ENCODE peak calls at places on chromosomes 4 and X, in six cellular contexts. One of them, this sample, is unnamed.

GRCh38 chr4:11710484-11710883 is 281.8 kb upstream of the HS3ST1 start:
- DNase-seq in H9: no peak
- DNase-seq in ovary: no peak
- DNase-seq in Panc1: no peak
- DNase-seq in A549: no peak
- DNase-seq in SK-N-SH: no peak
- DNase-seq in this sample: no peak

GRCh38 chr4:31383767-31384166 is 663.6 kb downstream of the PCDH7 start:
- DNase-seq in H9: no peak
- DNase-seq in ovary: no peak
- DNase-seq in Panc1: no peak
- DNase-seq in A549: no peak
- DNase-seq in SK-N-SH: no peak
- DNase-seq in this sample: no peak

GRCh38 chr4:124459196-124459921 is 253.2 kb downstream of the ANKRD50 start:
- DNase-seq in H9: no peak
- DNase-seq in ovary: no peak
- DNase-seq in Panc1: no peak
- DNase-seq in A549: no peak
- DNase-seq in SK-N-SH: no peak
- DNase-seq in this sample: no peak

GRCh38 chrX:3598696-3599095 is 114.8 kb downstream of the PRKX start:
- DNase-seq in H9: no peak
- DNase-seq in ovary: no peak
- DNase-seq in Panc1: no peak
- DNase-seq in A549: no peak
- DNase-seq in SK-N-SH: no peak
- DNase-seq in this sample: no peak

GRCh38 chrX:13396887-13397286 is 77.0 kb upstream of the ATXN3L start:
- DNase-seq in H9: no peak
- DNase-seq in ovary: no peak
- DNase-seq in Panc1: no peak
- DNase-seq in A549: peak; percentile 39
- DNase-seq in SK-N-SH: no peak
- DNase-seq in this sample: no peak

GRCh38 chr4:55540271-55540670 is 6.4 kb downstream of the CLOCK start:
- DNase-seq in H9: no peak
- DNase-seq in ovary: no peak
- DNase-seq in Panc1: no peak
- DNase-seq in A549: no peak
- DNase-seq in SK-N-SH: no peak
- DNase-seq in this sample: no peak

GRCh38 chr4:182144621-182145359 is 98.4 kb upstream of the TENM3 start:
- DNase-seq in H9: peak; percentile 36
- DNase-seq in ovary: peak; percentile 26
- DNase-seq in Panc1: no peak
- DNase-seq in A549: no peak
- DNase-seq in SK-N-SH: peak; percentile 84
- DNase-seq in this sample: peak; percentile 51

GRCh38 chr4:15754323-15754722 is 23.8 kb upstream of the CD38 start:
- DNase-seq in H9: no peak
- DNase-seq in ovary: no peak
- DNase-seq in Panc1: no peak
- DNase-seq in A549: no peak
- DNase-seq in SK-N-SH: no peak
- DNase-seq in this sample: peak; percentile 84

GRCh38 chrX:80808160-80808735 is 1.4 kb downstream of the BRWD3 start:
- DNase-seq in H9: peak; percentile 54
- DNase-seq in ovary: peak; percentile 77
- DNase-seq in Panc1: no peak
- DNase-seq in A549: peak; percentile 81
- DNase-seq in SK-N-SH: peak; percentile 12
- DNase-seq in this sample: peak; percentile 70

GRCh38 chrX:56763556-56764152 is 34.6 kb downstream of the NBDY start:
- DNase-seq in H9: peak; percentile 31
- DNase-seq in ovary: peak; percentile 85
- DNase-seq in Panc1: no peak
- DNase-seq in A549: no peak
- DNase-seq in SK-N-SH: peak; percentile 63
- DNase-seq in this sample: peak; percentile 95

GRCh38 chrX:17689971-17690409 is 47.3 kb upstream of the SCML1 start:
- DNase-seq in H9: no peak
- DNase-seq in ovary: peak; percentile 23
- DNase-seq in Panc1: peak; percentile 4
- DNase-seq in A549: peak; percentile 64
- DNase-seq in SK-N-SH: peak; percentile 61
- DNase-seq in this sample: peak; percentile 40

GRCh38 chr4:83454626-83455025 is 997 bp downstream of the HELQ start:
- DNase-seq in H9: no peak
- DNase-seq in ovary: no peak
- DNase-seq in Panc1: no peak
- DNase-seq in A549: no peak
- DNase-seq in SK-N-SH: no peak
- DNase-seq in this sample: no peak

GRCh38 chr4:154366956-154367355 is 124.6 kb downstream of the DCHS2 start:
- DNase-seq in H9: peak; percentile 41
- DNase-seq in ovary: no peak
- DNase-seq in Panc1: no peak
- DNase-seq in A549: no peak
- DNase-seq in SK-N-SH: no peak
- DNase-seq in this sample: no peak

GRCh38 chr4:3305610-3306371 is 13.0 kb downstream of the RGS12 start:
- DNase-seq in H9: no peak
- DNase-seq in ovary: no peak
- DNase-seq in Panc1: no peak
- DNase-seq in A549: no peak
- DNase-seq in SK-N-SH: no peak
- DNase-seq in this sample: no peak

GRCh38 chr4:10296730-10297129 is 160.5 kb downstream of the ZNF518B start:
- DNase-seq in H9: no peak
- DNase-seq in ovary: no peak
- DNase-seq in Panc1: no peak
- DNase-seq in A549: no peak
- DNase-seq in SK-N-SH: no peak
- DNase-seq in this sample: no peak

GRCh38 chr4:115323106-115323684 is 209.8 kb upstream of the NDST4 start:
- DNase-seq in H9: no peak
- DNase-seq in ovary: no peak
- DNase-seq in Panc1: no peak
- DNase-seq in A549: no peak
- DNase-seq in SK-N-SH: no peak
- DNase-seq in this sample: no peak

GRCh38 chr4:3302786-3303444 is 10.1 kb downstream of the RGS12 start:
- DNase-seq in H9: peak; percentile 25
- DNase-seq in ovary: no peak
- DNase-seq in Panc1: no peak
- DNase-seq in A549: no peak
- DNase-seq in SK-N-SH: no peak
- DNase-seq in this sample: no peak

GRCh38 chr4:26197018-26197779 is 123.6 kb upstream of the RBPJ start:
- DNase-seq in H9: no peak
- DNase-seq in ovary: no peak
- DNase-seq in Panc1: peak; percentile 93
- DNase-seq in A549: peak; percentile 7
- DNase-seq in SK-N-SH: no peak
- DNase-seq in this sample: no peak

GRCh38 chr4:102734591-102735385 is 26.0 kb downstream of the MANBA start:
- DNase-seq in H9: no peak
- DNase-seq in ovary: no peak
- DNase-seq in Panc1: no peak
- DNase-seq in A549: no peak
- DNase-seq in SK-N-SH: no peak
- DNase-seq in this sample: no peak

GRCh38 chr4:8725071-8725841 is 132.7 kb downstream of the CPZ start:
- DNase-seq in H9: peak; percentile 47
- DNase-seq in ovary: no peak
- DNase-seq in Panc1: no peak
- DNase-seq in A549: no peak
- DNase-seq in SK-N-SH: peak; percentile 89
- DNase-seq in this sample: no peak

GRCh38 chr4:23001478-23001877 is 308.7 kb downstream of the GBA3 start:
- DNase-seq in H9: no peak
- DNase-seq in ovary: no peak
- DNase-seq in Panc1: no peak
- DNase-seq in A549: no peak
- DNase-seq in SK-N-SH: no peak
- DNase-seq in this sample: no peak

GRCh38 chrX:33892670-33893069 is 239.4 kb downstream of the FAM47A start:
- DNase-seq in H9: no peak
- DNase-seq in ovary: no peak
- DNase-seq in Panc1: no peak
- DNase-seq in A549: no peak
- DNase-seq in SK-N-SH: no peak
- DNase-seq in this sample: no peak

GRCh38 chrX:99703467-99703866 is 706.6 kb downstream of the PCDH19 start:
- DNase-seq in H9: no peak
- DNase-seq in ovary: no peak
- DNase-seq in Panc1: no peak
- DNase-seq in A549: no peak
- DNase-seq in SK-N-SH: no peak
- DNase-seq in this sample: no peak

GRCh38 chrX:9340619-9341304 is 124.1 kb upstream of the TBL1X start:
- DNase-seq in H9: peak; percentile 29
- DNase-seq in ovary: peak; percentile 33
- DNase-seq in Panc1: no peak
- DNase-seq in A549: no peak
- DNase-seq in SK-N-SH: peak; percentile 12
- DNase-seq in this sample: peak; percentile 50

GRCh38 chrX:17374619-17375360 is at the start of gene NHS:
- DNase-seq in H9: peak; percentile 87
- DNase-seq in ovary: peak; percentile 77
- DNase-seq in Panc1: no peak
- DNase-seq in A549: peak; percentile 87
- DNase-seq in SK-N-SH: peak; percentile 88
- DNase-seq in this sample: no peak

GRCh38 chr4:85606505-85606904 is 131.6 kb downstream of the ARHGAP24 start:
- DNase-seq in H9: no peak
- DNase-seq in ovary: no peak
- DNase-seq in Panc1: no peak
- DNase-seq in A549: no peak
- DNase-seq in SK-N-SH: no peak
- DNase-seq in this sample: no peak

GRCh38 chrX:106874075-106874474 is 29.1 kb downstream of the RIPPLY1 start:
- DNase-seq in H9: no peak
- DNase-seq in ovary: no peak
- DNase-seq in Panc1: no peak
- DNase-seq in A549: peak; percentile 35
- DNase-seq in SK-N-SH: peak; percentile 10
- DNase-seq in this sample: peak; percentile 54

GRCh38 chr4:71050809-71051208 is 57.4 kb downstream of the DCK start:
- DNase-seq in H9: no peak
- DNase-seq in ovary: no peak
- DNase-seq in Panc1: no peak
- DNase-seq in A549: no peak
- DNase-seq in SK-N-SH: no peak
- DNase-seq in this sample: no peak

GRCh38 chrX:80807606-80808159 is 2.0 kb downstream of the BRWD3 start:
- DNase-seq in H9: no peak
- DNase-seq in ovary: no peak
- DNase-seq in Panc1: peak; percentile 70
- DNase-seq in A549: peak; percentile 0
- DNase-seq in SK-N-SH: peak; percentile 79
- DNase-seq in this sample: peak; percentile 12

GRCh38 chr4:147736458-147736857 is 4.6 kb downstream of the ARHGAP10 start:
- DNase-seq in H9: no peak
- DNase-seq in ovary: no peak
- DNase-seq in Panc1: no peak
- DNase-seq in A549: no peak
- DNase-seq in SK-N-SH: no peak
- DNase-seq in this sample: no peak

GRCh38 chrX:106791495-106791894 is 11.0 kb upstream of the TBC1D8B start:
- DNase-seq in H9: no peak
- DNase-seq in ovary: no peak
- DNase-seq in Panc1: no peak
- DNase-seq in A549: peak; percentile 16
- DNase-seq in SK-N-SH: no peak
- DNase-seq in this sample: peak; percentile 21

GRCh38 chrX:67601771-67602170 is 58.0 kb downstream of the AR start:
- DNase-seq in H9: no peak
- DNase-seq in ovary: no peak
- DNase-seq in Panc1: no peak
- DNase-seq in A549: no peak
- DNase-seq in SK-N-SH: no peak
- DNase-seq in this sample: no peak
- H3K27ac ChIP-seq in H9: no peak overlapping the region
- H3K27ac ChIP-seq in ovary: no peak overlapping the region
- H3K27ac ChIP-seq in Panc1: no peak overlapping the region
- H3K27ac ChIP-seq in A549: no peak overlapping the region
- H3K27ac ChIP-seq in SK-N-SH: no peak overlapping the region
- H3K27ac ChIP-seq in this sample: no peak overlapping the region

GRCh38 chrX:88135735-88136134 is 611.3 kb upstream of the CPXCR1 start:
- DNase-seq in H9: no peak
- DNase-seq in ovary: no peak
- DNase-seq in Panc1: no peak
- DNase-seq in A549: no peak
- DNase-seq in SK-N-SH: no peak
- DNase-seq in this sample: peak; percentile 28
- TF ChIP-seq CTCF in H9: peak; percentile 76
- TF ChIP-seq CTCF in ovary: no peak
- TF ChIP-seq CTCF in Panc1: peak; percentile 27
- TF ChIP-seq CTCF in A549: peak; percentile 38
- TF ChIP-seq CTCF in SK-N-SH: peak; percentile 61
- TF ChIP-seq CTCF in this sample: peak; percentile 41

DNA sequence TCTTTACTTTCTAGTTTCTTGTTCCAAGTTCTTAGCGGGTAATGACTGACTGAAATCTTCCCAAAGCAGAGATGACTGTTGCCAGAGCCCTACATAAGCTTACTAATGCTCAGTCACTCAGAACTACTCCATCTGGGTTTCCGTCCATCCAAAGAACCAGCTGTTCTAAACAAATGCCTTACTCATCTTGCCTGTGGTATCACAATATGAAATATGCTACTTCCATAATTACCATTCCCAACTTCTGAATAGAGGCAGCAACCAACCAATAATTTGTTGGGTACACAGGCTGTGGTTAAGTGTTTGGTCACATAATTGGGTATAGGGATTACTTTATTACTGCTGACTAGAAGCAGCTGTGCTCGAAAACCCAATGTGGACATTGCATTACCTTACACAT is 930.2 kb upstream of the DIAPH2 start:
- DNase-seq in H9: no peak
- DNase-seq in ovary: no peak
- DNase-seq in Panc1: no peak
- DNase-seq in A549: no peak
- DNase-seq in SK-N-SH: no peak
- DNase-seq in this sample: no peak
- H3K27ac ChIP-seq in H9: no peak overlapping the region
- H3K27ac ChIP-seq in ovary: no peak overlapping the region
- H3K27ac ChIP-seq in Panc1: no peak overlapping the region
- H3K27ac ChIP-seq in A549: no peak overlapping the region
- H3K27ac ChIP-seq in SK-N-SH: no peak overlapping the region
- H3K27ac ChIP-seq in this sample: no peak overlapping the region

DNA sequence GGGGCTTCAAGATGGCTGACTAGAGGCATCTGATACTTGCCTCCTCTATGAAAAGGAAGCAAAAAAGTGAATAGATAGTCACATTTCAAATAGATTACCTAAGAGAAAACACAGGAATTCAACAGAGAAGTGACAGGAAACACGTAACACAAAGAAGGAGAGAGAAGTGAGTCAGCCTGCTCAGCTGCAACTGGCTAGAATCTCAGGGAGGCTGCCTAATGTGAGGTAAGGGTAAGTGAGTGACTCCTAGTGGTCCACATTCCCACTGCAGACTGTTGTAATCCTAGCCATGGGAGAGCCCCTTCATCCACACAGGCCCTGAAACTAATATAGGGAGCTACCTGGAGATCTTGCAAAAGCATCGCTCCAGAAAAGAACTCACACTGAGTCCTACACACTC is 179.2 kb downstream of the SLC7A11 start:
- DNase-seq in H9: peak; percentile 53
- DNase-seq in ovary: no peak
- DNase-seq in Panc1: no peak
- DNase-seq in A549: no peak
- DNase-seq in SK-N-SH: no peak
- DNase-seq in this sample: no peak
- TF ChIP-seq CTCF in H9: peak; percentile 48
- TF ChIP-seq CTCF in ovary: no peak
- TF ChIP-seq CTCF in Panc1: peak; percentile 4
- TF ChIP-seq CTCF in A549: no peak
- TF ChIP-seq CTCF in SK-N-SH: peak; percentile 40
- TF ChIP-seq CTCF in this sample: no peak